ENCODE peak calls at places on chromosomes 2 and 18, in six cellular contexts. B, V, I, K, W and S are unnamed samples.

GRCh38 chr18:43267818-43268217 is 9.5 kb downstream of the SYT4 start:
- DNase-seq in B (no peak), V (no peak), I (no peak), K (no peak), W (no peak), S (no peak)

GRCh38 chr2:168470188-168470879 is 14.3 kb downstream of the CERS6 start:
- DNase-seq in V (no peak), K (no peak), I (no peak), W (no peak), B (no peak), S (no peak)

GRCh38 chr18:47036298-47036874 is 965 bp upstream of the ELOA2 start:
- DNase-seq in K (no peak), I (peak), W (no peak), B (peak), V (peak), S (no peak)

GRCh38 chr2:44715671-44716077 is 225.8 kb upstream of the SIX3 start:
- DNase-seq in B (peak), K (no peak), V (peak), W (no peak), I (no peak), S (no peak)

GRCh38 chr2:205366336-205367060 is 315.8 kb upstream of the NRP2 start:
- DNase-seq in K (no peak), B (no peak), V (no peak), W (no peak), I (no peak), S (no peak)

GRCh38 chr2:29114841-29115609 is at the start of gene CLIP4:
- DNase-seq in V (peak), B (peak), W (peak), K (peak), I (no peak), S (peak)

GRCh38 chr2:79860233-79861058 is 347.6 kb downstream of the CTNNA2 start:
- DNase-seq in K (no peak), B (no peak), I (no peak), W (no peak), V (peak), S (no peak)

GRCh38 chr2:237433920-237434319 is 20.0 kb upstream of the COL6A3 start:
- DNase-seq in W (no peak), B (no peak), K (no peak), V (no peak), I (no peak), S (no peak)

GRCh38 chr2:38057651-38058410 is 18.1 kb downstream of the CYP1B1 start:
- DNase-seq in K (no peak), B (no peak), I (no peak), W (no peak), V (no peak), S (no peak)

GRCh38 chr2:107585851-107586250 is 240.8 kb upstream of the RGPD4 start:
- DNase-seq in W (no peak), K (no peak), B (no peak), I (no peak), V (peak), S (no peak)

GRCh38 chr2:3299130-3299529 is 78.5 kb downstream of the EIPR1 start:
- DNase-seq in V (no peak), K (no peak), B (no peak), I (no peak), W (no peak), S (no peak)

GRCh38 chr2:237196866-237197618 is 111.4 kb downstream of the COPS8 start:
- DNase-seq in I (peak), K (no peak), W (no peak), B (no peak), V (peak), S (no peak)

GRCh38 chr2:164538250-164538866 is 82.9 kb downstream of the GRB14 start:
- DNase-seq in W (no peak), I (peak), V (no peak), B (peak), K (no peak), S (no peak)

GRCh38 chr2:75954761-75955160 is 244.0 kb upstream of the GCFC2 start:
- DNase-seq in V (no peak), W (no peak), K (no peak), B (no peak), I (no peak), S (no peak)

GRCh38 chr2:217943379-217944321 is 59.1 kb downstream of the TNS1 start:
- DNase-seq in V (peak), W (peak), B (peak), K (peak), I (peak), S (peak)

GRCh38 chr2:113150258-113150601 is 22.8 kb downstream of the IL1RN start:
- DNase-seq in K (no peak), W (no peak), I (no peak), V (no peak), B (no peak), S (no peak)

GRCh38 chr2:124921221-124921620 is 896.1 kb downstream of the CNTNAP5 start:
- DNase-seq in B (no peak), V (no peak), W (no peak), K (no peak), I (no peak), S (no peak)

GRCh38 chr2:238113611-238114010 is 13.5 kb downstream of the ESPNL start:
- DNase-seq in I (no peak), B (no peak), K (no peak), V (no peak), W (no peak), S (no peak)

GRCh38 chr2:233449071-233449901 is 95.0 kb downstream of the DGKD start:
- DNase-seq in I (no peak), W (peak), B (peak), V (peak), K (peak), S (no peak)

GRCh38 chr2:70258532-70258875 is 567 bp downstream of the PCYOX1 start:
- DNase-seq in I (no peak), W (peak), B (peak), K (peak), V (no peak), S (peak)

GRCh38 chr2:117850461-117850860 is 36.0 kb downstream of the DDX18 start:
- DNase-seq in V (no peak), K (no peak), W (no peak), B (no peak), I (no peak), S (no peak)

GRCh38 chr2:23425338-23425871 is 40.4 kb downstream of the KLHL29 start:
- DNase-seq in B (no peak), W (no peak), I (peak), V (no peak), K (no peak), S (peak)

GRCh38 chr2:155368934-155369333 is 670.4 kb downstream of the KCNJ3 start:
- DNase-seq in K (no peak), V (no peak), B (peak), I (no peak), W (no peak), S (no peak)

GRCh38 chr2:18740428-18740827 is 151.1 kb upstream of the NT5C1B start:
- DNase-seq in W (peak), I (no peak), B (no peak), V (peak), K (peak), S (peak)

GRCh38 chr2:44479127-44479887 is 117.6 kb downstream of the CAMKMT start:
- DNase-seq in W (no peak), V (peak), I (peak), K (no peak), B (peak), S (no peak)

GRCh38 chr2:1020206-1020605 is 69.6 kb downstream of the SNTG2 start:
- DNase-seq in K (no peak), V (no peak), I (no peak), W (no peak), B (no peak), S (no peak)

GRCh38 chr2:41167014-41167413 is 715.1 kb upstream of the SLC8A1 start:
- DNase-seq in K (no peak), W (no peak), V (no peak), B (no peak), I (no peak), S (no peak)

GRCh38 chr2:113080134-113080533 is 12.4 kb downstream of the IL1F10 start:
- DNase-seq in V (no peak), W (no peak), K (no peak), B (peak), I (no peak), S (peak)

GRCh38 chr2:207143474-207144190 is 22.1 kb downstream of the KLF7 start:
- DNase-seq in K (peak), V (peak), I (no peak), B (peak), W (peak), S (peak)

GRCh38 chr2:28751956-28752607 is 452 bp downstream of the PPP1CB start:
- DNase-seq in I (peak), W (peak), B (peak), V (no peak), K (no peak), S (no peak)

GRCh38 chr2:174681099-174681982 is 82.9 kb downstream of the CHRNA1 start:
- DNase-seq in B (peak), K (no peak), W (no peak), V (no peak), I (no peak), S (no peak)

GRCh38 chr2:158321264-158321663 is 135.3 kb downstream of the CCDC148 start:
- DNase-seq in K (no peak), V (peak), B (no peak), W (no peak), I (no peak), S (no peak)

GRCh38 chr18:70139138-70139537 is 66.3 kb downstream of the RTTN start:
- DNase-seq in I (no peak), B (no peak), W (no peak), K (no peak), V (no peak), S (no peak)

GRCh38 chr2:172480301-172481218 is 53.2 kb downstream of the ITGA6 start:
- DNase-seq in V (peak), I (no peak), B (peak), W (peak), K (peak), S (no peak)

GRCh38 chr2:230796280-230796862 is 68.4 kb upstream of the ITM2C start:
- DNase-seq in V (peak), K (no peak), W (no peak), B (no peak), I (no peak), S (no peak)